ENCODE peak calls at places on chromosomes 11 and 22, in six cellular contexts. One of them, this sample, is unnamed.

GRCh38 chr11:19905280-19905853 is 192.7 kb downstream of the NAV2 start:
- DNase-seq in cardiac fibroblast: peak; percentile 80
- DNase-seq in left lobe of liver: no peak
- DNase-seq in neural crest cell: no peak
- DNase-seq in posterior vena cava: no peak
- DNase-seq in activated CD8-positive, alpha-beta memory T cell treated with anti-CD3 and anti-CD28 coated beads, Interleukin-2, amount 50 U/mL, for 48 hours: no peak
- DNase-seq in this sample: no peak

GRCh38 chr22:47965896-47966295 is 1203.4 kb downstream of the TBC1D22A start:
- DNase-seq in posterior vena cava: no peak
- DNase-seq in cardiac fibroblast: no peak
- DNase-seq in left lobe of liver: no peak
- DNase-seq in neural crest cell: no peak
- DNase-seq in activated CD8-positive, alpha-beta memory T cell treated with anti-CD3 and anti-CD28 coated beads, Interleukin-2, amount 50 U/mL, for 48 hours: no peak
- DNase-seq in this sample: no peak

GRCh38 chr22:48746789-48747425 is 1080.8 kb downstream of the BRD1 start:
- DNase-seq in cardiac fibroblast: no peak
- DNase-seq in left lobe of liver: no peak
- DNase-seq in activated CD8-positive, alpha-beta memory T cell treated with anti-CD3 and anti-CD28 coated beads, Interleukin-2, amount 50 U/mL, for 48 hours: peak; percentile 32
- DNase-seq in neural crest cell: no peak
- DNase-seq in posterior vena cava: peak; percentile 79
- DNase-seq in this sample: peak; percentile 57

GRCh38 chr22:23278883-23279675 is 98.8 kb downstream of the BCR start:
- DNase-seq in neural crest cell: no peak
- DNase-seq in cardiac fibroblast: peak; percentile 55
- DNase-seq in posterior vena cava: no peak
- DNase-seq in left lobe of liver: no peak
- DNase-seq in activated CD8-positive, alpha-beta memory T cell treated with anti-CD3 and anti-CD28 coated beads, Interleukin-2, amount 50 U/mL, for 48 hours: no peak
- DNase-seq in this sample: no peak

GRCh38 chr11:118530683-118531596 is at the start of gene TMEM25:
- DNase-seq in left lobe of liver: peak; percentile 76
- DNase-seq in neural crest cell: peak; percentile 57
- DNase-seq in posterior vena cava: peak; percentile 82
- DNase-seq in cardiac fibroblast: peak; percentile 40
- DNase-seq in activated CD8-positive, alpha-beta memory T cell treated with anti-CD3 and anti-CD28 coated beads, Interleukin-2, amount 50 U/mL, for 48 hours: peak; percentile 86
- DNase-seq in this sample: peak; percentile 92

GRCh38 chr11:76669901-76670474 is 559 bp downstream of the LRRC32 start:
- DNase-seq in cardiac fibroblast: peak; percentile 91
- DNase-seq in posterior vena cava: peak; percentile 88
- DNase-seq in neural crest cell: no peak
- DNase-seq in activated CD8-positive, alpha-beta memory T cell treated with anti-CD3 and anti-CD28 coated beads, Interleukin-2, amount 50 U/mL, for 48 hours: no peak
- DNase-seq in left lobe of liver: no peak
- DNase-seq in this sample: no peak

GRCh38 chr22:50523806-50524663 is 1.4 kb downstream of the SCO2 start:
- DNase-seq in activated CD8-positive, alpha-beta memory T cell treated with anti-CD3 and anti-CD28 coated beads, Interleukin-2, amount 50 U/mL, for 48 hours: no peak
- DNase-seq in posterior vena cava: no peak
- DNase-seq in cardiac fibroblast: no peak
- DNase-seq in left lobe of liver: no peak
- DNase-seq in neural crest cell: no peak
- DNase-seq in this sample: no peak

GRCh38 chr11:12159351-12160099 is 49.1 kb downstream of the MICAL2 start:
- DNase-seq in activated CD8-positive, alpha-beta memory T cell treated with anti-CD3 and anti-CD28 coated beads, Interleukin-2, amount 50 U/mL, for 48 hours: peak; percentile 44
- DNase-seq in cardiac fibroblast: peak; percentile 87
- DNase-seq in neural crest cell: no peak
- DNase-seq in left lobe of liver: no peak
- DNase-seq in posterior vena cava: no peak
- DNase-seq in this sample: no peak

GRCh38 chr11:124481365-124482323 is 36.1 kb upstream of the OR8B8 start:
- DNase-seq in activated CD8-positive, alpha-beta memory T cell treated with anti-CD3 and anti-CD28 coated beads, Interleukin-2, amount 50 U/mL, for 48 hours: no peak
- DNase-seq in neural crest cell: no peak
- DNase-seq in cardiac fibroblast: peak; percentile 66
- DNase-seq in left lobe of liver: no peak
- DNase-seq in posterior vena cava: no peak
- DNase-seq in this sample: no peak

GRCh38 chr22:29011868-29012428 is 49.7 kb downstream of the C22orf31 start:
- DNase-seq in neural crest cell: no peak
- DNase-seq in cardiac fibroblast: no peak
- DNase-seq in posterior vena cava: no peak
- DNase-seq in left lobe of liver: no peak
- DNase-seq in activated CD8-positive, alpha-beta memory T cell treated with anti-CD3 and anti-CD28 coated beads, Interleukin-2, amount 50 U/mL, for 48 hours: no peak
- DNase-seq in this sample: no peak

GRCh38 chr11:26201411-26201810 is 130.5 kb upstream of the ANO3 start:
- DNase-seq in left lobe of liver: no peak
- DNase-seq in activated CD8-positive, alpha-beta memory T cell treated with anti-CD3 and anti-CD28 coated beads, Interleukin-2, amount 50 U/mL, for 48 hours: no peak
- DNase-seq in posterior vena cava: no peak
- DNase-seq in cardiac fibroblast: no peak
- DNase-seq in neural crest cell: no peak
- DNase-seq in this sample: no peak